ENCODE peak calls at places on chromosome 17, in six cellular contexts. One of them, this sample, is unnamed.

GRCh38 chr17:67290244-67290993 is 45.4 kb upstream of the HELZ start:
- DNase-seq in tibial artery: no peak
- DNase-seq in cardiac fibroblast: no peak
- DNase-seq in pancreas: no peak
- DNase-seq in OCI-LY7: no peak
- DNase-seq in vagina: no peak
- DNase-seq in this sample: no peak

GRCh38 chr17:36592711-36593321 is 1.1 kb downstream of the DHRS11 start:
- DNase-seq in tibial artery: no peak
- DNase-seq in cardiac fibroblast: no peak
- DNase-seq in pancreas: no peak
- DNase-seq in OCI-LY7: no peak
- DNase-seq in vagina: no peak
- DNase-seq in this sample: no peak

GRCh38 chr17:53449324-53449723 is 373.4 kb upstream of the KIF2B start:
- DNase-seq in tibial artery: no peak
- DNase-seq in cardiac fibroblast: no peak
- DNase-seq in pancreas: no peak
- DNase-seq in OCI-LY7: no peak
- DNase-seq in vagina: no peak
- DNase-seq in this sample: no peak

GRCh38 chr17:2011421-2012371 is 13.4 kb downstream of the RTN4RL1 start:
- DNase-seq in tibial artery: peak
- DNase-seq in cardiac fibroblast: peak
- DNase-seq in pancreas: no peak
- DNase-seq in OCI-LY7: no peak
- DNase-seq in vagina: no peak
- DNase-seq in this sample: no peak

GRCh38 chr17:77867308-77867781 is 91.2 kb upstream of the TNRC6C start:
- DNase-seq in tibial artery: peak
- DNase-seq in cardiac fibroblast: no peak
- DNase-seq in pancreas: peak
- DNase-seq in OCI-LY7: peak
- DNase-seq in vagina: no peak
- DNase-seq in this sample: peak

GRCh38 chr17:14198013-14198412 is 38.6 kb downstream of the CDRT15 start:
- DNase-seq in tibial artery: no peak
- DNase-seq in cardiac fibroblast: no peak
- DNase-seq in pancreas: no peak
- DNase-seq in OCI-LY7: no peak
- DNase-seq in vagina: no peak
- DNase-seq in this sample: no peak

GRCh38 chr17:17900615-17901520 is 64.1 kb upstream of the SREBF1 start:
- DNase-seq in tibial artery: peak
- DNase-seq in cardiac fibroblast: peak
- DNase-seq in pancreas: no peak
- DNase-seq in OCI-LY7: no peak
- DNase-seq in vagina: no peak
- DNase-seq in this sample: no peak

GRCh38 chr17:80826955-80827645 is 164.5 kb upstream of the CHMP6 start:
- DNase-seq in tibial artery: peak
- DNase-seq in cardiac fibroblast: peak
- DNase-seq in pancreas: peak
- DNase-seq in OCI-LY7: no peak
- DNase-seq in vagina: no peak
- DNase-seq in this sample: peak

GRCh38 chr17:21301593-21302550 is 17.4 kb downstream of the MAP2K3 start:
- DNase-seq in tibial artery: no peak
- DNase-seq in cardiac fibroblast: no peak
- DNase-seq in pancreas: peak
- DNase-seq in OCI-LY7: no peak
- DNase-seq in vagina: no peak
- DNase-seq in this sample: no peak

GRCh38 chr17:45310380-45311324 is 6.2 kb downstream of the MAP3K14 start:
- DNase-seq in tibial artery: no peak
- DNase-seq in cardiac fibroblast: no peak
- DNase-seq in pancreas: no peak
- DNase-seq in OCI-LY7: no peak
- DNase-seq in vagina: no peak
- DNase-seq in this sample: no peak

GRCh38 chr17:72077326-72077960 is 43.4 kb upstream of the SOX9 start:
- DNase-seq in tibial artery: no peak
- DNase-seq in cardiac fibroblast: no peak
- DNase-seq in pancreas: no peak
- DNase-seq in OCI-LY7: no peak
- DNase-seq in vagina: peak
- DNase-seq in this sample: no peak

GRCh38 chr17:62668091-62668804 is 40.8 kb downstream of the MRC2 start:
- DNase-seq in tibial artery: peak
- DNase-seq in cardiac fibroblast: peak
- DNase-seq in pancreas: no peak
- DNase-seq in OCI-LY7: no peak
- DNase-seq in vagina: no peak
- DNase-seq in this sample: no peak

GRCh38 chr17:27878776-27879562 is 14.2 kb downstream of the LYRM9 start:
- DNase-seq in tibial artery: no peak
- DNase-seq in cardiac fibroblast: no peak
- DNase-seq in pancreas: no peak
- DNase-seq in OCI-LY7: no peak
- DNase-seq in vagina: no peak
- DNase-seq in this sample: no peak

GRCh38 chr17:73969956-73970355 is 233.5 kb upstream of the RPL38 start:
- DNase-seq in tibial artery: peak
- DNase-seq in cardiac fibroblast: no peak
- DNase-seq in pancreas: no peak
- DNase-seq in OCI-LY7: no peak
- DNase-seq in vagina: no peak
- DNase-seq in this sample: peak

GRCh38 chr17:49290690-49291326 is 60.2 kb upstream of the PHOSPHO1 start:
- DNase-seq in tibial artery: no peak
- DNase-seq in cardiac fibroblast: peak
- DNase-seq in pancreas: no peak
- DNase-seq in OCI-LY7: peak
- DNase-seq in vagina: no peak
- DNase-seq in this sample: no peak

GRCh38 chr17:63445571-63446217 is 412 bp downstream of the CYB561 start:
- DNase-seq in tibial artery: no peak
- DNase-seq in cardiac fibroblast: no peak
- DNase-seq in pancreas: peak
- DNase-seq in OCI-LY7: no peak
- DNase-seq in vagina: no peak
- DNase-seq in this sample: no peak

GRCh38 chr17:42252528-42253172 is 23.5 kb downstream of the STAT5B start:
- DNase-seq in tibial artery: no peak
- DNase-seq in cardiac fibroblast: peak
- DNase-seq in pancreas: no peak
- DNase-seq in OCI-LY7: no peak
- DNase-seq in vagina: no peak
- DNase-seq in this sample: no peak

GRCh38 chr17:42253173-42253545 is 23.0 kb downstream of the STAT5B start:
- DNase-seq in tibial artery: no peak
- DNase-seq in cardiac fibroblast: no peak
- DNase-seq in pancreas: no peak
- DNase-seq in OCI-LY7: no peak
- DNase-seq in vagina: no peak
- DNase-seq in this sample: no peak

GRCh38 chr17:42253601-42254000 is 22.6 kb downstream of the STAT5B start:
- DNase-seq in tibial artery: no peak
- DNase-seq in cardiac fibroblast: no peak
- DNase-seq in pancreas: no peak
- DNase-seq in OCI-LY7: no peak
- DNase-seq in vagina: no peak
- DNase-seq in this sample: no peak

GRCh38 chr17:42249681-42250446 is 26.3 kb downstream of the STAT5B start:
- DNase-seq in tibial artery: no peak
- DNase-seq in cardiac fibroblast: no peak
- DNase-seq in pancreas: no peak
- DNase-seq in OCI-LY7: no peak
- DNase-seq in vagina: no peak
- DNase-seq in this sample: no peak

DNA sequence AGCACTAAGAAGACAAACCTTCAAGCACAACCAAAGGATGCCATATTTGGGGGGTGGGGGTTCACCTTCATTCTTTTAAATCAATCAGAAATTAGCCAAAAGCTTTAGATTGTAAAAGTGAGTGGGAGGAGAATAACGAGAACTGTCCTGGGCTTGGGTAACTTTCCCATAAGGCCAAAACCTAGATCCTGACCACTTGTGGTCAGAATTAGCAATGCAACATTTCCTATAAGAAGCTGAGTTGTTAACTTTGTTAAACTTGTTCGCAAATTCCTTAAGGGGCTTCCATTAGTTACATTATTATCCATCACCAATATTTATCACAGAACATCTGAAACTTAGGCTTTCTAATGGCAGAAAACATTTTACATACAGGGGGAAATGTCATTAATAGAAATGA is 25.1 kb downstream of the STAT5B start:
- DNase-seq in tibial artery: no peak
- DNase-seq in cardiac fibroblast: peak
- DNase-seq in pancreas: no peak
- DNase-seq in OCI-LY7: no peak
- DNase-seq in vagina: no peak
- DNase-seq in this sample: no peak
- TF ChIP-seq CTCF in tibial artery: no peak
- TF ChIP-seq CTCF in cardiac fibroblast: peak
- TF ChIP-seq CTCF in pancreas: no peak
- TF ChIP-seq CTCF in OCI-LY7: peak
- TF ChIP-seq CTCF in vagina: no peak
- TF ChIP-seq CTCF in this sample: peak

GRCh38 chr17:65260626-65261025 is 123.5 kb downstream of the RGS9 start:
- DNase-seq in tibial artery: no peak
- DNase-seq in cardiac fibroblast: no peak
- DNase-seq in pancreas: no peak
- DNase-seq in OCI-LY7: no peak
- DNase-seq in vagina: no peak
- DNase-seq in this sample: no peak

GRCh38 chr17:65265276-65265675 is 128.1 kb downstream of the RGS9 start:
- DNase-seq in tibial artery: no peak
- DNase-seq in cardiac fibroblast: no peak
- DNase-seq in pancreas: no peak
- DNase-seq in OCI-LY7: no peak
- DNase-seq in vagina: no peak
- DNase-seq in this sample: no peak

GRCh38 chr17:65259281-65259680 is 122.1 kb downstream of the RGS9 start:
- DNase-seq in tibial artery: no peak
- DNase-seq in cardiac fibroblast: no peak
- DNase-seq in pancreas: no peak
- DNase-seq in OCI-LY7: no peak
- DNase-seq in vagina: no peak
- DNase-seq in this sample: no peak

GRCh38 chr17:65261152-65261551 is 124.0 kb downstream of the RGS9 start:
- DNase-seq in tibial artery: no peak
- DNase-seq in cardiac fibroblast: no peak
- DNase-seq in pancreas: no peak
- DNase-seq in OCI-LY7: no peak
- DNase-seq in vagina: no peak
- DNase-seq in this sample: no peak

GRCh38 chr17:65261682-65262636 is 124.8 kb downstream of the RGS9 start:
- DNase-seq in tibial artery: no peak
- DNase-seq in cardiac fibroblast: peak
- DNase-seq in pancreas: no peak
- DNase-seq in OCI-LY7: no peak
- DNase-seq in vagina: no peak
- DNase-seq in this sample: no peak
- TF ChIP-seq CTCF in tibial artery: no peak
- TF ChIP-seq CTCF in cardiac fibroblast: no peak
- TF ChIP-seq CTCF in pancreas: no peak
- TF ChIP-seq CTCF in OCI-LY7: no peak
- TF ChIP-seq CTCF in vagina: no peak
- TF ChIP-seq CTCF in this sample: no peak

DNA sequence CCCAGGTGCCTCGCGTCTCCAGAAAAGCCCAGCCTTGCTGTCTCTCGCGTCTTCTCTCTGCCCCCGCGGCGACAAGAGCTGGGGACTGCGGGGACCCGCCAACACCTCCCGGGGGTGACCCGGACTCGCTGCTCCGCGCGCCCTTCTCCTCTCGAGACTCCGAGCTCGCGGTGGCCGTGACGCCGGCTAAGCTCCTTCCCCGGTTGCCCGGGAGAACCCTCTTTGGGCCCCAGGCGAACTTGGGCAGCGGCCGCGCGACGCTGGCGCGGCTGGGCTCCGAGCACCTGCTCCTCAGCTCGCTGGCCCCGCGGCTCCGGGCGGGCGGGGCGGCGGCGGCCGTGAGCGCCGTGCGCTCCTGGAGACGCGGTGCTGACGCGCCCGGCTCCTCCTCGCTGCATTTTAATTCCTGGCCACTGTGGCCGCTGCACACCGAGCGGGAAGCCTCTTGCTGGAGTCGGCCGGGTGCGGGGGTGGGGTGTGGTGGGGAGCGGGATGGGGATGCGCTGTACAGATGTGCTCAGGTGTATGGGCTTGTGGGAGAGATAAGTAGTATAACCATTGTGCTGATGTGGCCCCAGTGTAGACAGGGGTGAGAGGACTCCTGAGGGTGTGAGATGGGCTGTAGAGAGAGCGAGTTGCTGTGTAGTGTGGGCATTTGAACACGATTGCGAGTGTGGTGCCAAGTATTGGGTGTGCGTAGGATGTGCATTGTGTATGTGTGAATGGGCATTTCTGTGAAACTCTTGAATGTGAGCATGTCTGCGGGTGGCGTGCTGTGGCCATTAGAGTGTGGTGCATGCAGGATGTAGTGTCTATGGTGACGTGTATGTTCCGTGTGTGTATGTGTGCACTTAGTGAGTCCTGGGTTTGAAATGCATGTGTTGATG is at the start of gene ASIC2:
- DNase-seq in tibial artery: peak
- DNase-seq in cardiac fibroblast: peak
- DNase-seq in pancreas: peak
- DNase-seq in OCI-LY7: no peak
- DNase-seq in vagina: no peak
- DNase-seq in this sample: no peak
- TF ChIP-seq CTCF in tibial artery: no peak
- TF ChIP-seq CTCF in cardiac fibroblast: no peak
- TF ChIP-seq CTCF in pancreas: no peak
- TF ChIP-seq CTCF in OCI-LY7: no peak
- TF ChIP-seq CTCF in vagina: no peak
- TF ChIP-seq CTCF in this sample: no peak

GRCh38 chr17:19763416-19763815 is 15.3 kb upstream of the ALDH3A1 start:
- DNase-seq in tibial artery: peak
- DNase-seq in cardiac fibroblast: no peak
- DNase-seq in pancreas: no peak
- DNase-seq in OCI-LY7: no peak
- DNase-seq in vagina: no peak
- DNase-seq in this sample: no peak

GRCh38 chr17:19768046-19768782 is 20.1 kb upstream of the ALDH3A1 start:
- DNase-seq in tibial artery: peak
- DNase-seq in cardiac fibroblast: no peak
- DNase-seq in pancreas: no peak
- DNase-seq in OCI-LY7: peak
- DNase-seq in vagina: no peak
- DNase-seq in this sample: no peak

GRCh38 chr17:19762515-19762961 is 14.4 kb upstream of the ALDH3A1 start:
- DNase-seq in tibial artery: peak
- DNase-seq in cardiac fibroblast: peak
- DNase-seq in pancreas: peak
- DNase-seq in OCI-LY7: peak
- DNase-seq in vagina: no peak
- DNase-seq in this sample: no peak

GRCh38 chr17:19766421-19767270 is 18.5 kb upstream of the ALDH3A1 start:
- DNase-seq in tibial artery: peak
- DNase-seq in cardiac fibroblast: peak
- DNase-seq in pancreas: peak
- DNase-seq in OCI-LY7: peak
- DNase-seq in vagina: no peak
- DNase-seq in this sample: peak

GRCh38 chr17:19766016-19766415 is 17.9 kb upstream of the ALDH3A1 start:
- DNase-seq in tibial artery: peak
- DNase-seq in cardiac fibroblast: no peak
- DNase-seq in pancreas: no peak
- DNase-seq in OCI-LY7: no peak
- DNase-seq in vagina: no peak
- DNase-seq in this sample: no peak
- TF ChIP-seq CTCF in tibial artery: no peak
- TF ChIP-seq CTCF in cardiac fibroblast: no peak
- TF ChIP-seq CTCF in pancreas: no peak
- TF ChIP-seq CTCF in OCI-LY7: no peak
- TF ChIP-seq CTCF in vagina: no peak
- TF ChIP-seq CTCF in this sample: no peak

This sample was measured in CD14-positive monocyte.